ENCODE peak calls at places on chromosomes 16 and 17, in seven cellular contexts. R is A549, C is right lobe of liver, G is SJCRH30, B is fibroblast of lung, H is substantia nigra, L is left ventricle myocardium inferior. A is an unnamed sample.

GRCh38 chr16:27737513-27737912 is 187.6 kb downstream of the KATNIP start:
- DNase-seq in R (no peak), C (no peak), G (no peak), B (no peak), H (no peak), L (no peak), A (no peak)

GRCh38 chr16:49111351-49111750 is 170.3 kb downstream of the CBLN1 start:
- DNase-seq in R (no peak), C (no peak), G (no peak), B (no peak), H (no peak), L (no peak), A (no peak)

GRCh38 chr17:82419471-82419995 is 1.1 kb upstream of the OGFOD3 start:
- DNase-seq in R (no peak), C (no peak), G (no peak), B (peak), H (no peak), L (no peak), A (no peak)

GRCh38 chr17:2412561-2413021 is 11.7 kb upstream of the MNT start:
- DNase-seq in R (no peak), C (no peak), G (no peak), B (peak), H (peak), L (no peak), A (no peak)

GRCh38 chr16:4091638-4092037 is 24.6 kb downstream of the ADCY9 start:
- DNase-seq in R (no peak), C (no peak), G (peak), B (no peak), H (no peak), L (no peak), A (no peak)

GRCh38 chr17:68821860-68822693 is 133.1 kb downstream of the ABCA8 start:
- DNase-seq in R (peak), C (no peak), G (no peak), B (peak), H (no peak), L (no peak), A (peak)

GRCh38 chr16:4240624-4241023 is 1.3 kb downstream of the SRL start:
- DNase-seq in R (no peak), C (no peak), G (peak), B (no peak), H (no peak), L (peak), A (no peak)

GRCh38 chr16:17026600-17027242 is 444.0 kb downstream of the XYLT1 start:
- DNase-seq in R (no peak), C (no peak), G (no peak), B (no peak), H (no peak), L (no peak), A (no peak)

GRCh38 chr16:87705780-87706277 is 60.0 kb downstream of the KLHDC4 start:
- DNase-seq in R (no peak), C (no peak), G (no peak), B (no peak), H (peak), L (no peak), A (no peak)

GRCh38 chr17:77579717-77580116 is 378.8 kb upstream of the TNRC6C start:
- DNase-seq in R (no peak), C (no peak), G (no peak), B (no peak), H (no peak), L (no peak), A (no peak)

GRCh38 chr16:78705694-78706093 is 606.2 kb downstream of the WWOX start:
- DNase-seq in R (peak), C (no peak), G (peak), B (peak), H (no peak), L (no peak), A (no peak)

GRCh38 chr17:35865412-35866355 is 3.0 kb downstream of the HEATR9 start:
- DNase-seq in R (no peak), C (no peak), G (no peak), B (peak), H (no peak), L (no peak), A (no peak)

GRCh38 chr16:19437280-19437679 is 19.6 kb downstream of the TMC5 start:
- DNase-seq in R (no peak), C (no peak), G (no peak), B (no peak), H (no peak), L (no peak), A (no peak)

GRCh38 chr16:19431636-19432340 is 14.1 kb downstream of the TMC5 start:
- DNase-seq in R (no peak), C (no peak), G (no peak), B (no peak), H (no peak), L (no peak), A (no peak)

GRCh38 chr16:19432429-19432828 is 14.7 kb downstream of the TMC5 start:
- DNase-seq in R (peak), C (no peak), G (no peak), B (no peak), H (no peak), L (no peak), A (no peak)

GRCh38 chr16:19436540-19436939 is 18.9 kb downstream of the TMC5 start:
- DNase-seq in R (no peak), C (no peak), G (no peak), B (no peak), H (no peak), L (no peak), A (no peak)

GRCh38 chr16:19434584-19434983 is 16.9 kb downstream of the TMC5 start:
- DNase-seq in R (no peak), C (no peak), G (no peak), B (no peak), H (no peak), L (no peak), A (no peak)
- H3K27ac ChIP-seq in R (no peak), C (no peak), G (no peak), B (no peak), H (no peak), L (no peak), A (no peak)

GRCh38 chr17:29709861-29710849 is 87.4 kb upstream of the CORO6 start:
- DNase-seq in R (no peak), C (no peak), G (no peak), B (peak), H (no peak), L (no peak), A (no peak)

GRCh38 chr17:29712677-29713076 is 90.0 kb upstream of the CORO6 start:
- DNase-seq in R (no peak), C (no peak), G (no peak), B (no peak), H (no peak), L (no peak), A (no peak)

GRCh38 chr17:29713626-29714025 is 90.9 kb upstream of the CORO6 start:
- DNase-seq in R (no peak), C (no peak), G (no peak), B (no peak), H (no peak), L (no peak), A (no peak)

GRCh38 chr17:29710891-29711418 is 88.2 kb upstream of the CORO6 start:
- DNase-seq in R (peak), C (no peak), G (no peak), B (peak), H (no peak), L (no peak), A (peak)

GRCh38 chr17:29711588-29712385 is 89.1 kb upstream of the CORO6 start:
- DNase-seq in R (no peak), C (no peak), G (no peak), B (no peak), H (no peak), L (no peak), A (no peak)
- H3K27ac ChIP-seq in R (no peak), C (no peak), G (no peak), B (no peak), H (peak), L (peak), A (peak)

DNA sequence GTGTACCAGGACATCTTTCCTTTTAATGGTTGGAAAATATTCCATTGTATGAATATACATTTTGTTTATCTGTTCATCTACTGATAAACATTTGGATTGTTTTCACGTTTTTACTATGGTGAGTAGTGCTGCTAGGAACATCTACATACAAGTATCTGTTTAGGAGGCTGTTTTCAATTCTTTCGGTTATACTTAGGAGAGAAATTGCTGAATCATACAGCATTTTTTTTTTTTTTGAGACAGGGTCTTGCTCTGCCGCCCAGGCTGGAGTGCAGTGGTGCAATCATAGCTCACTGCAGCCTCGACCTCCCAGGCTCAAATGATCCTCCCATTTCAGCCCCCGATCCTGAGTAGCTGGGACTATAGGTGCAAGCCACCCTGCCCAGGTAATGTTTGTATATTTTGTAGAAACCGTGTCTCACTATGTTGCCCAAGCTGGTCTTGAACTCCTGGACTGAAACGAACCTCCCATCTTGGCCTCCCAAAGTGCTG is 122.9 kb downstream of the CRLF3 start:
- DNase-seq in R (no peak), C (no peak), G (no peak), B (no peak), H (no peak), L (no peak), A (no peak)
- H3K27ac ChIP-seq in R (peak), C (no peak), G (no peak), B (no peak), H (no peak), L (no peak), A (no peak)

DNA sequence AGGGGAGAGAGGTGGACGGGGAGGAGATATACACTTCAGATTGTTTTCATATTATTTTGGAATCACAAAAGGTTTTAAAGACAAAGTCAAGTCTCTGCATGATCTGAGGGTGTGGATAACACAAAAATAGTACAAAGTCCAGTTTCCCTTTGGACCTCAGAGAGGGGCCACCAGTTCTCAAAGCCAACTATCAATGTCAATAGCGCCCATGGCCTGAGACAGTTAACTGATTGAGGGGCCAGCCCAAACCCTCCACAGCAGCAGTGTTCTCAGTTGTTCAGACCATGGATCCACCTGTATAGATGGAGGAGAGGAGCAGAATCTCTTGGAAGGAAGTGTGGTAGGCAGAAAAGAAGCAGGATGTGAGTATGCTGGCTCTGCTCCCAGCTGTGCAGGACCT is 12.9 kb downstream of the PSME3IP1 start:
- DNase-seq in R (no peak), C (no peak), G (no peak), B (no peak), H (no peak), L (no peak), A (no peak)
- H3K27ac ChIP-seq in R (no peak), C (no peak), G (no peak), B (no peak), H (no peak), L (no peak), A (no peak)

DNA sequence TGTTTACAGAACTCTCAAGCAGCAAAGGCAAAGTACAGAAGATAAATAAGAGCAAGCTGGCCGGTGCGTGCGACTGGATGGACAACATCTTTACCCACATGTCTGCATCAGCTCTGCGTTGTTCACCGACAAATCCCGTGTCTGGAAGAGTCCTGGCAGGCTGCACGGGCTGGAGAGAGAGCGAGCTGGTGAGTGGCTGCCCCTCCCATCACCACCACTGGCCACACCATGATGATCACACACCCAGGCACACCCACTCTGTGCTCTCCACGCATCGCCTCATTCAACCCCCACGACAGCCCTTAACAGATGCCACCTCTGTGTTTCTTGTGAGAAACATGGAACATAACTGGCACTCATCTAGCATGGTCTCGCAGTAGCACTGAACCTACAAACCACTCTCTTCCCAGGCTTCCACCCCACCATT is 59.2 kb downstream of the ANKRD11 start:
- DNase-seq in R (peak), C (peak), G (no peak), B (peak), H (no peak), L (no peak), A (no peak)
- H3K27ac ChIP-seq in R (peak), C (peak), G (no peak), B (peak), H (no peak), L (no peak), A (no peak)

DNA sequence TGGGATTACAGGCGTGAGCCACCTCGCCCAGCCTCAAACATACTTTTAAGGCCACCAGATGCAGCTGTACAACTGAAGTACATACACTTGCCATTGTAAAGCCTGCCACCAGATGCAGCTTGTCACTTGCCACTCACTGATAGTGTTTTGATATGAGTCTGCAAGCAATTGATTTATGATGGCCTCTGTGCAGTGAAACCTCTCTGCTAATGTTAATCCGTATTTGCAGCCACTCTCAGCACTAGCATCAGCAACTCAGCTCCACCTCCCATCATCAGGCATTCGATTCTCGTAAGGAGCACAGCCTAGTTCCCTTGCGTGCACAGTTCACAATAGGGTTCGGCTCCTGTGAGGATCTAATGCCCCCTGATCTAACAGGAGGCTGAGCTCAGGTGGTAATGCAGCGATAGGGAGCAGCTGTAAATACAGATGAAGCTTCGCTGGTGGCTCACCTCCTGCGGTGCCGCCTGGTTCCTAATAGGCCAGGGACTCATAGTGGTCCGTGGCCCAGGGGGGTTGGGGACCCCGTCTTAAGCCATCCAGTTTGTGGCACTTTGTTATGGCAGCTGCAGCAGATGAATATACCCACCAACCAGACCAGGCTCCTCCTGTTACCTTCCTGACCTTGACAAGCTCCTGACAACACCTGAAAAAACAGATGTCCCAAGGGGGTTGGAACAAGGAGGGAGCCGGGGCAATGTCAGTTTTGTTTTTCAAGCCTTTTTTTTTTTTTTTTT is 1.3 kb upstream of the HERPUD1 start:
- DNase-seq in R (no peak), C (no peak), G (peak), B (peak), H (no peak), L (no peak), A (no peak)
- H3K27ac ChIP-seq in R (peak), C (peak), G (peak), B (no peak), H (peak), L (peak), A (peak)

GRCh38 chr16:23406546-23407240 is 46.3 kb downstream of the COG7 start:
- DNase-seq in R (no peak), C (no peak), G (no peak), B (no peak), H (no peak), L (no peak), A (no peak)

GRCh38 chr16:23402100-23402499 is 50.9 kb downstream of the COG7 start:
- DNase-seq in R (no peak), C (no peak), G (no peak), B (no peak), H (no peak), L (no peak), A (no peak)

GRCh38 chr16:23401142-23401541 is 51.8 kb downstream of the COG7 start:
- DNase-seq in R (no peak), C (no peak), G (no peak), B (no peak), H (no peak), L (no peak), A (no peak)

GRCh38 chr16:23400387-23400930 is 52.5 kb downstream of the COG7 start:
- DNase-seq in R (no peak), C (no peak), G (no peak), B (no peak), H (no peak), L (no peak), A (no peak)

GRCh38 chr16:23403547-23403946 is 49.4 kb downstream of the COG7 start:
- DNase-seq in R (no peak), C (no peak), G (peak), B (peak), H (no peak), L (no peak), A (no peak)
- H3K27ac ChIP-seq in R (no peak), C (no peak), G (peak), B (no peak), H (no peak), L (no peak), A (no peak)

DNA sequence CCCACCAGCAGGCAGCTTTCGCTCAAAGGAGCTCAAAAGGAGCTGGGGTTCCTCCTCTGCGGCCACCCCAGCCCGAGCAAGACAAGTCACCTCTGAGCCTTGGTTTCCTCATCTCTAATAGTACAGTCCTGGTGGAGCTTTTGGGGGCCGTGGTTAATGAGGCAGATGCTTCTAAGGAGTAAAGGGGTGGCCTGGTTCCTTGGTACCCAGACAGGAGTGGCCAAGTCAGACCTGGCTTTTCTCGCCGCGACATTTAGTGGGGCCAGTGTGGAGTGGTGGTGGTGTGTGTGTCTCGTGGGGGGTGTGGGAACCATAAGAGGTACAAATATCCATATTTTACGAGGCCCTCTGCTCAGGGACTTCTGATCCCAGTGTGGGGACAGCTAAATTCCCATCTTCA is 6.7 kb downstream of the FOXF1 start:
- DNase-seq in R (no peak), C (no peak), G (no peak), B (no peak), H (no peak), L (no peak), A (no peak)
- H3K27ac ChIP-seq in R (no peak), C (no peak), G (no peak), B (peak), H (no peak), L (no peak), A (no peak)

GRCh38 chr17:74274060-74274702 is at the start of gene DNAI2:
- DNase-seq in R (no peak), C (no peak), G (no peak), B (no peak), H (no peak), L (no peak), A (no peak)
- H3K27ac ChIP-seq in R (no peak), C (no peak), G (no peak), B (no peak), H (peak), L (no peak), A (no peak)